ENCODE peak calls at places on chromosomes 3 and 15, in six cellular contexts. One of them, this sample, is unnamed.

GRCh38 chr15:48427960-48428547 is 96.8 kb downstream of the DUT start:
- DNase-seq in psoas muscle: no peak
- DNase-seq in left ventricle myocardium superior: no peak
- DNase-seq in cardiac muscle cell: no peak
- DNase-seq in substantia nigra: no peak
- DNase-seq in neuronal stem cell: no peak
- DNase-seq in this sample: no peak

GRCh38 chr3:171690291-171690690 is 120.0 kb downstream of the PLD1 start:
- DNase-seq in substantia nigra: no peak
- DNase-seq in neuronal stem cell: no peak
- DNase-seq in left ventricle myocardium superior: no peak
- DNase-seq in cardiac muscle cell: no peak
- DNase-seq in psoas muscle: no peak
- DNase-seq in this sample: no peak

GRCh38 chr15:60647246-60647645 is 168.3 kb upstream of the ICE2 start:
- DNase-seq in cardiac muscle cell: no peak
- DNase-seq in neuronal stem cell: no peak
- DNase-seq in substantia nigra: no peak
- DNase-seq in left ventricle myocardium superior: no peak
- DNase-seq in psoas muscle: no peak
- DNase-seq in this sample: no peak

GRCh38 chr3:159664011-159664410 is 324.6 kb upstream of the IL12A start:
- DNase-seq in cardiac muscle cell: no peak
- DNase-seq in left ventricle myocardium superior: no peak
- DNase-seq in psoas muscle: no peak
- DNase-seq in neuronal stem cell: no peak
- DNase-seq in substantia nigra: no peak
- DNase-seq in this sample: no peak

GRCh38 chr3:14915636-14916222 is 31.7 kb upstream of the NR2C2 start:
- DNase-seq in neuronal stem cell: no peak
- DNase-seq in psoas muscle: no peak
- DNase-seq in left ventricle myocardium superior: no peak
- DNase-seq in cardiac muscle cell: no peak
- DNase-seq in substantia nigra: no peak
- DNase-seq in this sample: no peak

GRCh38 chr15:89780601-89781000 is 4.5 kb downstream of the MESP2 start:
- DNase-seq in neuronal stem cell: no peak
- DNase-seq in psoas muscle: no peak
- DNase-seq in left ventricle myocardium superior: no peak
- DNase-seq in substantia nigra: no peak
- DNase-seq in cardiac muscle cell: peak
- DNase-seq in this sample: no peak

GRCh38 chr15:94164202-94164807 is 67.1 kb upstream of the MCTP2 start:
- DNase-seq in cardiac muscle cell: peak
- DNase-seq in neuronal stem cell: peak
- DNase-seq in psoas muscle: peak
- DNase-seq in substantia nigra: peak
- DNase-seq in left ventricle myocardium superior: peak
- DNase-seq in this sample: peak

GRCh38 chr3:195895078-195895899 is 13.1 kb downstream of the TNK2 start:
- DNase-seq in left ventricle myocardium superior: peak
- DNase-seq in neuronal stem cell: peak
- DNase-seq in substantia nigra: peak
- DNase-seq in cardiac muscle cell: peak
- DNase-seq in psoas muscle: peak
- DNase-seq in this sample: peak

GRCh38 chr3:15610083-15610482 is 8.5 kb downstream of the BTD start:
- DNase-seq in cardiac muscle cell: no peak
- DNase-seq in psoas muscle: peak
- DNase-seq in left ventricle myocardium superior: no peak
- DNase-seq in substantia nigra: no peak
- DNase-seq in neuronal stem cell: no peak
- DNase-seq in this sample: no peak

GRCh38 chr3:170809021-170809974 is 60.7 kb downstream of the RPL22L1 start:
- DNase-seq in psoas muscle: no peak
- DNase-seq in left ventricle myocardium superior: no peak
- DNase-seq in substantia nigra: peak
- DNase-seq in neuronal stem cell: peak
- DNase-seq in cardiac muscle cell: peak
- DNase-seq in this sample: no peak

GRCh38 chr15:82158811-82159210 is 103.7 kb downstream of the EFL1 start:
- DNase-seq in psoas muscle: no peak
- DNase-seq in neuronal stem cell: no peak
- DNase-seq in substantia nigra: no peak
- DNase-seq in cardiac muscle cell: peak
- DNase-seq in left ventricle myocardium superior: peak
- DNase-seq in this sample: peak

GRCh38 chr3:104832530-104832929 is 534.2 kb upstream of the ALCAM start:
- DNase-seq in cardiac muscle cell: no peak
- DNase-seq in substantia nigra: no peak
- DNase-seq in neuronal stem cell: no peak
- DNase-seq in psoas muscle: no peak
- DNase-seq in left ventricle myocardium superior: no peak
- DNase-seq in this sample: no peak

GRCh38 chr3:42185044-42185443 is 80.9 kb downstream of the CCK start:
- DNase-seq in psoas muscle: no peak
- DNase-seq in left ventricle myocardium superior: no peak
- DNase-seq in substantia nigra: no peak
- DNase-seq in cardiac muscle cell: no peak
- DNase-seq in neuronal stem cell: no peak
- DNase-seq in this sample: no peak

GRCh38 chr3:71582612-71583568 is 638 bp downstream of the FOXP1 start:
- DNase-seq in psoas muscle: peak
- DNase-seq in left ventricle myocardium superior: peak
- DNase-seq in neuronal stem cell: peak
- DNase-seq in cardiac muscle cell: peak
- DNase-seq in substantia nigra: peak
- DNase-seq in this sample: peak

GRCh38 chr15:80904941-80905532 is 84.6 kb downstream of the MESD start:
- DNase-seq in neuronal stem cell: no peak
- DNase-seq in cardiac muscle cell: peak
- DNase-seq in substantia nigra: no peak
- DNase-seq in left ventricle myocardium superior: no peak
- DNase-seq in psoas muscle: no peak
- DNase-seq in this sample: peak

GRCh38 chr3:131109156-131109555 is 82.5 kb downstream of the NEK11 start:
- DNase-seq in cardiac muscle cell: no peak
- DNase-seq in neuronal stem cell: no peak
- DNase-seq in substantia nigra: no peak
- DNase-seq in left ventricle myocardium superior: no peak
- DNase-seq in psoas muscle: no peak
- DNase-seq in this sample: no peak

GRCh38 chr15:101613130-101614000 is 38.8 kb downstream of the TM2D3 start:
- DNase-seq in substantia nigra: no peak
- DNase-seq in left ventricle myocardium superior: peak
- DNase-seq in cardiac muscle cell: peak
- DNase-seq in psoas muscle: peak
- DNase-seq in neuronal stem cell: no peak
- DNase-seq in this sample: peak

GRCh38 chr3:15923640-15924405 is 126.0 kb upstream of the ANKRD28 start:
- DNase-seq in cardiac muscle cell: no peak
- DNase-seq in left ventricle myocardium superior: no peak
- DNase-seq in substantia nigra: no peak
- DNase-seq in neuronal stem cell: no peak
- DNase-seq in psoas muscle: no peak
- DNase-seq in this sample: no peak

GRCh38 chr3:15360786-15361493 is 28.6 kb upstream of the SH3BP5 start:
- DNase-seq in cardiac muscle cell: no peak
- DNase-seq in left ventricle myocardium superior: no peak
- DNase-seq in neuronal stem cell: no peak
- DNase-seq in psoas muscle: no peak
- DNase-seq in substantia nigra: no peak
- DNase-seq in this sample: no peak

GRCh38 chr15:69034352-69034751 is 19.9 kb downstream of the NOX5 start:
- DNase-seq in neuronal stem cell: no peak
- DNase-seq in substantia nigra: no peak
- DNase-seq in psoas muscle: no peak
- DNase-seq in cardiac muscle cell: no peak
- DNase-seq in left ventricle myocardium superior: no peak
- DNase-seq in this sample: no peak

GRCh38 chr3:30811174-30811795 is 83.2 kb downstream of the GADL1 start:
- DNase-seq in neuronal stem cell: no peak
- DNase-seq in left ventricle myocardium superior: no peak
- DNase-seq in substantia nigra: no peak
- DNase-seq in cardiac muscle cell: no peak
- DNase-seq in psoas muscle: no peak
- DNase-seq in this sample: no peak

GRCh38 chr3:107604057-107604802 is 81.5 kb downstream of the BBX start:
- DNase-seq in left ventricle myocardium superior: no peak
- DNase-seq in cardiac muscle cell: no peak
- DNase-seq in neuronal stem cell: no peak
- DNase-seq in substantia nigra: no peak
- DNase-seq in psoas muscle: no peak
- DNase-seq in this sample: no peak

GRCh38 chr15:83206971-83207621 is 527 bp downstream of the HDGFL3 start:
- DNase-seq in left ventricle myocardium superior: peak
- DNase-seq in substantia nigra: peak
- DNase-seq in psoas muscle: peak
- DNase-seq in cardiac muscle cell: peak
- DNase-seq in neuronal stem cell: peak
- DNase-seq in this sample: peak

GRCh38 chr3:101902041-101902440 is 52.7 kb downstream of the NFKBIZ start:
- DNase-seq in neuronal stem cell: no peak
- DNase-seq in psoas muscle: no peak
- DNase-seq in left ventricle myocardium superior: no peak
- DNase-seq in cardiac muscle cell: no peak
- DNase-seq in substantia nigra: no peak
- DNase-seq in this sample: no peak

GRCh38 chr3:114496021-114496434 is 202.2 kb downstream of the TIGIT start:
- DNase-seq in neuronal stem cell: no peak
- DNase-seq in psoas muscle: peak
- DNase-seq in substantia nigra: no peak
- DNase-seq in left ventricle myocardium superior: peak
- DNase-seq in cardiac muscle cell: no peak
- DNase-seq in this sample: peak